ENCODE peak calls at places on chromosomes 12 and 14, in seven cellular contexts. One of them, this sample, is unnamed.

GRCh38 chr14:96083667-96084320 is 44.6 kb downstream of the C14orf132 start:
- DNase-seq in choroid plexus epithelial cell: no peak
- DNase-seq in stomach: peak
- DNase-seq in lower lobe of right lung: peak
- DNase-seq in uterus: no peak
- DNase-seq in tibial nerve: no peak
- DNase-seq in fibroblast of mammary gland: no peak
- DNase-seq in this sample: no peak

GRCh38 chr12:68919581-68920239 is 13.3 kb downstream of the CPM start:
- DNase-seq in fibroblast of mammary gland: no peak
- DNase-seq in tibial nerve: no peak
- DNase-seq in uterus: no peak
- DNase-seq in lower lobe of right lung: no peak
- DNase-seq in stomach: no peak
- DNase-seq in choroid plexus epithelial cell: no peak
- DNase-seq in this sample: no peak

GRCh38 chr12:69112616-69113015 is 126.8 kb upstream of the CPSF6 start:
- DNase-seq in uterus: no peak
- DNase-seq in choroid plexus epithelial cell: no peak
- DNase-seq in stomach: no peak
- DNase-seq in fibroblast of mammary gland: no peak
- DNase-seq in lower lobe of right lung: no peak
- DNase-seq in tibial nerve: no peak
- DNase-seq in this sample: no peak

GRCh38 chr12:106345739-106346138 is 11.8 kb upstream of the POLR3B start:
- DNase-seq in stomach: peak
- DNase-seq in tibial nerve: no peak
- DNase-seq in fibroblast of mammary gland: peak
- DNase-seq in uterus: no peak
- DNase-seq in lower lobe of right lung: no peak
- DNase-seq in choroid plexus epithelial cell: peak
- DNase-seq in this sample: peak

GRCh38 chr14:102464846-102465341 is 44.7 kb downstream of the ANKRD9 start:
- DNase-seq in tibial nerve: no peak
- DNase-seq in uterus: no peak
- DNase-seq in stomach: peak
- DNase-seq in lower lobe of right lung: no peak
- DNase-seq in fibroblast of mammary gland: no peak
- DNase-seq in choroid plexus epithelial cell: no peak
- DNase-seq in this sample: no peak

GRCh38 chr12:13002301-13003097 is 2.4 kb upstream of the HEBP1 start:
- DNase-seq in stomach: no peak
- DNase-seq in fibroblast of mammary gland: no peak
- DNase-seq in choroid plexus epithelial cell: no peak
- DNase-seq in tibial nerve: no peak
- DNase-seq in uterus: no peak
- DNase-seq in lower lobe of right lung: no peak
- DNase-seq in this sample: no peak

GRCh38 chr14:39376671-39377403 is 55.4 kb downstream of the FBXO33 start:
- DNase-seq in uterus: no peak
- DNase-seq in fibroblast of mammary gland: peak
- DNase-seq in choroid plexus epithelial cell: peak
- DNase-seq in tibial nerve: no peak
- DNase-seq in lower lobe of right lung: no peak
- DNase-seq in stomach: no peak
- DNase-seq in this sample: no peak

GRCh38 chr12:84124211-84124610 is 788.4 kb downstream of the SLC6A15 start:
- DNase-seq in stomach: no peak
- DNase-seq in tibial nerve: no peak
- DNase-seq in lower lobe of right lung: no peak
- DNase-seq in choroid plexus epithelial cell: peak
- DNase-seq in fibroblast of mammary gland: no peak
- DNase-seq in uterus: no peak
- DNase-seq in this sample: no peak

GRCh38 chr12:88325828-88326214 is 183.7 kb downstream of the TMTC3 start:
- DNase-seq in uterus: no peak
- DNase-seq in choroid plexus epithelial cell: peak
- DNase-seq in lower lobe of right lung: no peak
- DNase-seq in tibial nerve: no peak
- DNase-seq in stomach: no peak
- DNase-seq in fibroblast of mammary gland: peak
- DNase-seq in this sample: no peak

GRCh38 chr14:90576981-90577660 is 180.3 kb downstream of the CALM1 start:
- DNase-seq in tibial nerve: no peak
- DNase-seq in fibroblast of mammary gland: peak
- DNase-seq in uterus: no peak
- DNase-seq in stomach: no peak
- DNase-seq in lower lobe of right lung: no peak
- DNase-seq in choroid plexus epithelial cell: no peak
- DNase-seq in this sample: no peak

GRCh38 chr14:63941023-63941422 is 88.2 kb downstream of the SYNE2 start:
- DNase-seq in tibial nerve: no peak
- DNase-seq in stomach: no peak
- DNase-seq in fibroblast of mammary gland: no peak
- DNase-seq in uterus: no peak
- DNase-seq in lower lobe of right lung: no peak
- DNase-seq in choroid plexus epithelial cell: no peak
- DNase-seq in this sample: no peak

GRCh38 chr14:63542231-63542999 is 762 bp downstream of the PPP2R5E start:
- DNase-seq in tibial nerve: no peak
- DNase-seq in fibroblast of mammary gland: no peak
- DNase-seq in uterus: peak
- DNase-seq in stomach: no peak
- DNase-seq in lower lobe of right lung: peak
- DNase-seq in choroid plexus epithelial cell: no peak
- DNase-seq in this sample: peak

GRCh38 chr12:121990692-121991603 is 30.7 kb upstream of the BCL7A start:
- DNase-seq in choroid plexus epithelial cell: no peak
- DNase-seq in fibroblast of mammary gland: peak
- DNase-seq in tibial nerve: no peak
- DNase-seq in uterus: no peak
- DNase-seq in stomach: no peak
- DNase-seq in lower lobe of right lung: no peak
- DNase-seq in this sample: no peak

GRCh38 chr12:20262131-20262530 is 106.2 kb upstream of the PDE3A start:
- DNase-seq in fibroblast of mammary gland: no peak
- DNase-seq in stomach: no peak
- DNase-seq in tibial nerve: no peak
- DNase-seq in choroid plexus epithelial cell: no peak
- DNase-seq in lower lobe of right lung: no peak
- DNase-seq in uterus: no peak
- DNase-seq in this sample: no peak

GRCh38 chr12:124938606-124939427 is 24.4 kb upstream of the UBC start:
- DNase-seq in choroid plexus epithelial cell: peak
- DNase-seq in fibroblast of mammary gland: peak
- DNase-seq in stomach: peak
- DNase-seq in lower lobe of right lung: no peak
- DNase-seq in tibial nerve: peak
- DNase-seq in uterus: peak
- DNase-seq in this sample: peak

GRCh38 chr12:99498756-99499155 is 148.8 kb upstream of the GARIN6 start:
- DNase-seq in choroid plexus epithelial cell: peak
- DNase-seq in tibial nerve: no peak
- DNase-seq in fibroblast of mammary gland: peak
- DNase-seq in stomach: no peak
- DNase-seq in uterus: no peak
- DNase-seq in lower lobe of right lung: no peak
- DNase-seq in this sample: no peak

GRCh38 chr12:121801601-121802484 is 2.0 kb upstream of the SETD1B start:
- DNase-seq in choroid plexus epithelial cell: peak
- DNase-seq in stomach: no peak
- DNase-seq in tibial nerve: no peak
- DNase-seq in fibroblast of mammary gland: peak
- DNase-seq in lower lobe of right lung: no peak
- DNase-seq in uterus: no peak
- DNase-seq in this sample: no peak

GRCh38 chr14:22986508-22987054 is 4.2 kb upstream of the AJUBA start:
- DNase-seq in choroid plexus epithelial cell: peak
- DNase-seq in fibroblast of mammary gland: peak
- DNase-seq in uterus: peak
- DNase-seq in stomach: peak
- DNase-seq in tibial nerve: peak
- DNase-seq in lower lobe of right lung: peak
- DNase-seq in this sample: peak

GRCh38 chr14:99425272-99425681 is 55.4 kb downstream of the SETD3 start:
- DNase-seq in uterus: no peak
- DNase-seq in stomach: peak
- DNase-seq in tibial nerve: no peak
- DNase-seq in fibroblast of mammary gland: no peak
- DNase-seq in lower lobe of right lung: peak
- DNase-seq in choroid plexus epithelial cell: no peak
- DNase-seq in this sample: no peak

GRCh38 chr14:41873379-41874034 is 266.8 kb downstream of the LRFN5 start:
- DNase-seq in fibroblast of mammary gland: peak
- DNase-seq in stomach: no peak
- DNase-seq in tibial nerve: no peak
- DNase-seq in uterus: no peak
- DNase-seq in choroid plexus epithelial cell: peak
- DNase-seq in lower lobe of right lung: no peak
- DNase-seq in this sample: no peak

GRCh38 chr12:92735131-92735721 is 32.4 kb downstream of the PLEKHG7 start:
- DNase-seq in choroid plexus epithelial cell: peak
- DNase-seq in tibial nerve: no peak
- DNase-seq in stomach: no peak
- DNase-seq in fibroblast of mammary gland: peak
- DNase-seq in uterus: no peak
- DNase-seq in lower lobe of right lung: no peak
- DNase-seq in this sample: no peak

GRCh38 chr14:31020834-31021575 is 4.4 kb upstream of the AP4S1 start:
- DNase-seq in choroid plexus epithelial cell: no peak
- DNase-seq in fibroblast of mammary gland: no peak
- DNase-seq in uterus: no peak
- DNase-seq in stomach: no peak
- DNase-seq in tibial nerve: no peak
- DNase-seq in lower lobe of right lung: no peak
- DNase-seq in this sample: no peak

GRCh38 chr12:103827800-103828440 is 13.1 kb downstream of the NT5DC3 start:
- DNase-seq in choroid plexus epithelial cell: no peak
- DNase-seq in uterus: no peak
- DNase-seq in stomach: no peak
- DNase-seq in tibial nerve: no peak
- DNase-seq in fibroblast of mammary gland: peak
- DNase-seq in lower lobe of right lung: no peak
- DNase-seq in this sample: no peak

GRCh38 chr14:102461490-102462317 is 47.9 kb downstream of the ANKRD9 start:
- DNase-seq in lower lobe of right lung: no peak
- DNase-seq in choroid plexus epithelial cell: no peak
- DNase-seq in uterus: no peak
- DNase-seq in stomach: no peak
- DNase-seq in tibial nerve: no peak
- DNase-seq in fibroblast of mammary gland: no peak
- DNase-seq in this sample: no peak

GRCh38 chr12:5588231-5588995 is 156.5 kb downstream of the NTF3 start:
- DNase-seq in uterus: no peak
- DNase-seq in stomach: no peak
- DNase-seq in fibroblast of mammary gland: no peak
- DNase-seq in tibial nerve: no peak
- DNase-seq in lower lobe of right lung: no peak
- DNase-seq in choroid plexus epithelial cell: no peak
- DNase-seq in this sample: no peak

GRCh38 chr12:5586201-5586600 is 154.3 kb downstream of the NTF3 start:
- DNase-seq in stomach: no peak
- DNase-seq in fibroblast of mammary gland: no peak
- DNase-seq in tibial nerve: no peak
- DNase-seq in uterus: no peak
- DNase-seq in lower lobe of right lung: no peak
- DNase-seq in choroid plexus epithelial cell: no peak
- DNase-seq in this sample: no peak

GRCh38 chr12:5589055-5589454 is 157.1 kb downstream of the NTF3 start:
- DNase-seq in fibroblast of mammary gland: no peak
- DNase-seq in stomach: no peak
- DNase-seq in tibial nerve: no peak
- DNase-seq in lower lobe of right lung: no peak
- DNase-seq in uterus: no peak
- DNase-seq in choroid plexus epithelial cell: no peak
- DNase-seq in this sample: no peak

GRCh38 chr12:5590316-5590715 is 158.4 kb downstream of the NTF3 start:
- DNase-seq in choroid plexus epithelial cell: no peak
- DNase-seq in stomach: no peak
- DNase-seq in lower lobe of right lung: no peak
- DNase-seq in uterus: no peak
- DNase-seq in tibial nerve: no peak
- DNase-seq in fibroblast of mammary gland: no peak
- DNase-seq in this sample: no peak

GRCh38 chr12:5587701-5588100 is 155.8 kb downstream of the NTF3 start:
- DNase-seq in fibroblast of mammary gland: no peak
- DNase-seq in tibial nerve: no peak
- DNase-seq in stomach: no peak
- DNase-seq in choroid plexus epithelial cell: no peak
- DNase-seq in lower lobe of right lung: no peak
- DNase-seq in uterus: no peak
- DNase-seq in this sample: peak
- H3K4me3 ChIP-seq in fibroblast of mammary gland: no peak
- H3K4me3 ChIP-seq in tibial nerve: no peak
- H3K4me3 ChIP-seq in stomach: no peak
- H3K4me3 ChIP-seq in choroid plexus epithelial cell: no peak
- H3K4me3 ChIP-seq in lower lobe of right lung: no peak
- H3K4me3 ChIP-seq in uterus: no peak
- H3K4me3 ChIP-seq in this sample: no peak

GRCh38 chr12:132379996-132380395 is 50.6 kb upstream of the GALNT9 start:
- DNase-seq in uterus: no peak
- DNase-seq in fibroblast of mammary gland: no peak
- DNase-seq in stomach: no peak
- DNase-seq in tibial nerve: no peak
- DNase-seq in choroid plexus epithelial cell: no peak
- DNase-seq in lower lobe of right lung: no peak
- DNase-seq in this sample: no peak
- H3K4me3 ChIP-seq in uterus: no peak
- H3K4me3 ChIP-seq in fibroblast of mammary gland: no peak
- H3K4me3 ChIP-seq in stomach: no peak
- H3K4me3 ChIP-seq in tibial nerve: no peak
- H3K4me3 ChIP-seq in choroid plexus epithelial cell: no peak
- H3K4me3 ChIP-seq in lower lobe of right lung: no peak
- H3K4me3 ChIP-seq in this sample: no peak

GRCh38 chr12:29732211-29732992 is 51.3 kb downstream of the TMTC1 start:
- DNase-seq in stomach: no peak
- DNase-seq in tibial nerve: no peak
- DNase-seq in lower lobe of right lung: no peak
- DNase-seq in fibroblast of mammary gland: no peak
- DNase-seq in choroid plexus epithelial cell: peak
- DNase-seq in uterus: no peak
- DNase-seq in this sample: no peak
- H3K4me3 ChIP-seq in stomach: no peak
- H3K4me3 ChIP-seq in tibial nerve: no peak
- H3K4me3 ChIP-seq in lower lobe of right lung: no peak
- H3K4me3 ChIP-seq in fibroblast of mammary gland: no peak
- H3K4me3 ChIP-seq in choroid plexus epithelial cell: no peak
- H3K4me3 ChIP-seq in uterus: no peak
- H3K4me3 ChIP-seq in this sample: no peak

DNA sequence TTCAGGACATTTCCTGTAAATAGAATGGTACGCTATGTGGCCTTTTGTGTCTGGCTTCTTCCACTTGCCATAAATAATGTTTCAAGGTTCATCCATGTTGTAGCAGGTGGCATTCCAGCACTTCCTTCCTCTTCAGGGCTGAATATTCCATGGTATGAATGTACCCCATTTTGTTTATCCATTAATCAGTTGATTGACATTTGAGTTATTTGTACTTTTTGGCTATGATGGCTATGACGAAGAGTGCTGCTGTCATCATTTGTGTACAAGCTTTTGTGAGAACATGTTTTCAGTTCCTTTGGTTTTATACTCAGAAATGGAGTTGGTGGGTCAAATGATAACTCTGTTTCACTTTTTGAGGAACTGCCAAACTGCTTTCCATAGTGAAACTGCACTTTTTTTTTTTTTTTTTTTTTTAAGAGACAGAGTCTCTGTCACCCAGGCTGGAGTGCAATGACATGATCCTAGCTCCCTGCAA is 6.5 kb upstream of the CDK2AP1 start:
- DNase-seq in choroid plexus epithelial cell: no peak
- DNase-seq in tibial nerve: no peak
- DNase-seq in uterus: no peak
- DNase-seq in stomach: no peak
- DNase-seq in lower lobe of right lung: no peak
- DNase-seq in fibroblast of mammary gland: no peak
- DNase-seq in this sample: no peak
- H3K4me3 ChIP-seq in choroid plexus epithelial cell: no peak
- H3K4me3 ChIP-seq in tibial nerve: no peak
- H3K4me3 ChIP-seq in uterus: no peak
- H3K4me3 ChIP-seq in stomach: no peak
- H3K4me3 ChIP-seq in lower lobe of right lung: no peak
- H3K4me3 ChIP-seq in fibroblast of mammary gland: no peak
- H3K4me3 ChIP-seq in this sample: no peak

This sample was measured in H7.